ENCODE peak calls at places on chromosome 10, in eight cellular contexts. Z is fibroblast of the conjunctiva, T is EL, B is nephron progenitor cell, F is left cardiac atrium, Q is AG09319, H is NCI-H1417, I is caudate nucleus. L is an unnamed sample.
A peak's percentile ranks its signal among the peaks of the same experiment; 100 is the strongest.

GRCh38 chr10:42997151-42997848 is 79.6 kb upstream of the RET start:
- DNase-seq in Z (no peak), T (no peak), B (no peak), F (no peak), Q (no peak), H (no peak), I (no peak), L (no peak)

GRCh38 chr10:43299579-43299978 is 32.7 kb upstream of the RASGEF1A start:
- DNase-seq in Z (no peak), T (no peak), B (no peak), F (no peak), Q (no peak), H (no peak), I (no peak), L (no peak)

GRCh38 chr10:88012627-88013026 is 149.2 kb downstream of the PTEN start:
- DNase-seq in Z (no peak), T (no peak), B (no peak), F (no peak), Q (no peak), H (no peak), I (no peak), L (peak; percentile 20)

GRCh38 chr10:31314256-31315183 is 4.5 kb upstream of the ZEB1 start:
- DNase-seq in Z (no peak), T (no peak), B (no peak), F (no peak), Q (no peak), H (no peak), I (no peak), L (no peak)

GRCh38 chr10:50343702-50344331 is 92.5 kb upstream of the ASAH2 start:
- DNase-seq in Z (no peak), T (no peak), B (no peak), F (no peak), Q (no peak), H (no peak), I (no peak), L (no peak)

GRCh38 chr10:85646312-85646711 is 720.3 kb downstream of the GRID1 start:
- DNase-seq in Z (peak; percentile 14), T (no peak), B (no peak), F (no peak), Q (no peak), H (no peak), I (no peak), L (no peak)

GRCh38 chr10:104577861-104578480 is 63.1 kb upstream of the SORCS3 start:
- DNase-seq in Z (no peak), T (no peak), B (no peak), F (no peak), Q (no peak), H (no peak), I (no peak), L (no peak)

GRCh38 chr10:28575852-28576251 is 42.9 kb downstream of the WAC start:
- DNase-seq in Z (no peak), T (no peak), B (no peak), F (no peak), Q (no peak), H (no peak), I (no peak), L (no peak)

GRCh38 chr10:16449454-16449853 is 12.6 kb downstream of the PTER start:
- DNase-seq in Z (no peak), T (no peak), B (no peak), F (no peak), Q (no peak), H (no peak), I (no peak), L (no peak)

GRCh38 chr10:71368639-71369038 is 28.1 kb upstream of the CDH23 start:
- DNase-seq in Z (no peak), T (no peak), B (no peak), F (no peak), Q (no peak), H (no peak), I (no peak), L (no peak)

GRCh38 chr10:74178042-74178791 is 27.2 kb downstream of the ADK start:
- DNase-seq in Z (no peak), T (no peak), B (no peak), F (no peak), Q (no peak), H (no peak), I (no peak), L (no peak)

GRCh38 chr10:3933733-3934132 is 148.7 kb upstream of the KLF6 start:
- DNase-seq in Z (no peak), T (no peak), B (no peak), F (no peak), Q (no peak), H (no peak), I (no peak), L (no peak)

GRCh38 chr10:78953124-78954008 is 115.4 kb upstream of the ZMIZ1 start:
- DNase-seq in Z (no peak), T (peak; percentile 84), B (peak; percentile 60), F (peak; percentile 48), Q (no peak), H (no peak), I (no peak), L (no peak)

GRCh38 chr10:128373071-128373749 is 247.0 kb upstream of the MKI67 start:
- DNase-seq in Z (no peak), T (no peak), B (no peak), F (no peak), Q (no peak), H (no peak), I (no peak), L (no peak)

GRCh38 chr10:71840177-71840711 is 10.8 kb downstream of the PSAP start:
- DNase-seq in Z (peak; percentile 95), T (peak; percentile 98), B (peak; percentile 95), F (peak; percentile 86), Q (peak; percentile 91), H (peak; percentile 69), I (peak; percentile 74), L (peak; percentile 57)

GRCh38 chr10:122441961-122442360 is 12.5 kb upstream of the ARMS2 start:
- DNase-seq in Z (no peak), T (peak; percentile 53), B (no peak), F (no peak), Q (no peak), H (no peak), I (no peak), L (no peak)

GRCh38 chr10:108358912-108359311 is 1194.4 kb upstream of the SORCS1 start:
- DNase-seq in Z (peak; percentile 84), T (peak; percentile 88), B (no peak), F (no peak), Q (peak; percentile 67), H (no peak), I (no peak), L (no peak)

GRCh38 chr10:79188154-79188763 is 119.5 kb downstream of the ZMIZ1 start:
- DNase-seq in Z (no peak), T (no peak), B (peak; percentile 38), F (no peak), Q (no peak), H (no peak), I (no peak), L (no peak)

GRCh38 chr10:96299383-96299782 is 4.9 kb upstream of the DNTT start:
- DNase-seq in Z (no peak), T (no peak), B (no peak), F (no peak), Q (no peak), H (no peak), I (no peak), L (no peak)

GRCh38 chr10:100104300-100104699 is 22.6 kb upstream of the CPN1 start:
- DNase-seq in Z (no peak), T (no peak), B (no peak), F (no peak), Q (no peak), H (no peak), I (no peak), L (no peak)

GRCh38 chr10:73639286-73639685 is 2.0 kb downstream of the MYOZ1 start:
- DNase-seq in Z (no peak), T (no peak), B (no peak), F (no peak), Q (no peak), H (no peak), I (no peak), L (no peak)

GRCh38 chr10:86480571-86480970 is 41.0 kb downstream of the WAPL start:
- DNase-seq in Z (no peak), T (no peak), B (no peak), F (no peak), Q (no peak), H (no peak), I (no peak), L (no peak)

GRCh38 chr10:103281753-103282152 is 4.8 kb downstream of the INA start:
- DNase-seq in Z (peak; percentile 18), T (peak; percentile 19), B (peak; percentile 71), F (no peak), Q (no peak), H (peak; percentile 73), I (no peak), L (peak; percentile 5)

GRCh38 chr10:13000431-13000830 is 1.1 kb downstream of the CCDC3 start:
- DNase-seq in Z (no peak), T (no peak), B (no peak), F (no peak), Q (no peak), H (no peak), I (no peak), L (no peak)

GRCh38 chr10:49107890-49108274 is 7.4 kb downstream of the VSTM4 start:
- DNase-seq in Z (no peak), T (no peak), B (no peak), F (no peak), Q (no peak), H (no peak), I (no peak), L (no peak)

GRCh38 chr10:93993782-93994668 is at the start of gene PLCE1:
- DNase-seq in Z (no peak), T (peak; percentile 62), B (peak; percentile 73), F (peak; percentile 60), Q (no peak), H (peak; percentile 74), I (no peak), L (peak; percentile 12)

GRCh38 chr10:59885430-59886134 is 20.8 kb downstream of the CCDC6 start:
- DNase-seq in Z (no peak), T (no peak), B (no peak), F (no peak), Q (no peak), H (no peak), I (no peak), L (no peak)

GRCh38 chr10:25169740-25170139 is 5.1 kb upstream of the GPR158 start:
- DNase-seq in Z (no peak), T (no peak), B (no peak), F (no peak), Q (no peak), H (no peak), I (no peak), L (no peak)

GRCh38 chr10:81914736-81915510 is 39.9 kb downstream of the NRG3 start:
- DNase-seq in Z (no peak), T (no peak), B (no peak), F (no peak), Q (no peak), H (no peak), I (no peak), L (no peak)

GRCh38 chr10:88459523-88459922 is 123.6 kb downstream of the RNLS start:
- DNase-seq in Z (no peak), T (no peak), B (no peak), F (no peak), Q (no peak), H (no peak), I (no peak), L (no peak)

GRCh38 chr10:91344117-91344856 is 65.9 kb upstream of the HECTD2 start:
- DNase-seq in Z (no peak), T (no peak), B (no peak), F (no peak), Q (no peak), H (no peak), I (no peak), L (no peak)

GRCh38 chr10:62154231-62154630 is 114.4 kb downstream of the RTKN2 start:
- DNase-seq in Z (no peak), T (no peak), B (no peak), F (no peak), Q (no peak), H (no peak), I (no peak), L (no peak)

GRCh38 chr10:21100190-21100589 is 203.1 kb upstream of the NEBL start:
- DNase-seq in Z (no peak), T (no peak), B (no peak), F (no peak), Q (no peak), H (no peak), I (no peak), L (peak; percentile 15)

GRCh38 chr10:119737827-119738226 is 12.0 kb downstream of the INPP5F start:
- DNase-seq in Z (peak; percentile 79), T (peak; percentile 86), B (no peak), F (no peak), Q (peak; percentile 23), H (no peak), I (no peak), L (no peak)

L was measured in nucleus accumbens.